ENCODE peak calls at places on chromosomes 1 and 21, in six cellular contexts. N is fibroblast of lung, S is hepatocyte, E is IMR-90, D is neuronal stem cell, B is HepG2. K is an unnamed sample.

GRCh38 chr21:35488941-35489340 is 439.8 kb upstream of the RUNX1 start:
- DNase-seq in D (no peak), S (no peak), B (no peak), E (no peak), N (peak), K (no peak)

GRCh38 chr1:57475366-57475765 is 51.5 kb upstream of the DAB1 start:
- DNase-seq in B (no peak), N (no peak), D (no peak), E (no peak), S (no peak), K (no peak)

GRCh38 chr1:99441234-99442095 is 177.2 kb downstream of the PLPPR4 start:
- DNase-seq in B (no peak), S (peak), N (peak), E (peak), D (no peak), K (peak)

GRCh38 chr21:18041012-18041411 is 203.6 kb upstream of the CHODL start:
- DNase-seq in E (no peak), N (no peak), S (peak), D (no peak), B (peak), K (no peak)

GRCh38 chr21:17585875-17586450 is 26.7 kb downstream of the BTG3 start:
- DNase-seq in D (peak), E (peak), B (peak), S (peak), N (peak), K (peak)

GRCh38 chr21:31991356-31992331 is 118.8 kb downstream of the HUNK start:
- DNase-seq in B (no peak), D (no peak), S (no peak), N (no peak), E (no peak), K (no peak)

GRCh38 chr1:169193191-169193850 is 86.8 kb downstream of the ATP1B1 start:
- DNase-seq in S (peak), D (no peak), B (no peak), E (peak), N (peak), K (no peak)

GRCh38 chr1:30919025-30919881 is 10.7 kb upstream of the SDC3 start:
- DNase-seq in S (peak), N (peak), D (no peak), B (no peak), E (peak), K (no peak)

GRCh38 chr1:14173598-14173997 is 424.9 kb upstream of the KAZN start:
- DNase-seq in D (no peak), E (no peak), B (no peak), N (no peak), S (no peak), K (no peak)

GRCh38 chr1:94265011-94265422 is 27.6 kb upstream of the ARHGAP29 start:
- DNase-seq in N (no peak), S (no peak), B (no peak), E (no peak), D (no peak), K (no peak)

GRCh38 chr1:89957063-89957462 is 37.8 kb upstream of the ZNF326 start:
- DNase-seq in B (peak), D (no peak), N (no peak), S (no peak), E (no peak), K (no peak)

GRCh38 chr1:218686258-218686657 is 341.1 kb downstream of the TGFB2 start:
- DNase-seq in B (no peak), S (no peak), N (peak), E (peak), D (no peak), K (peak)

GRCh38 chr1:33365560-33365997 is 44.7 kb upstream of the A3GALT2 start:
- DNase-seq in N (peak), B (no peak), E (peak), S (no peak), D (no peak), K (no peak)

GRCh38 chr1:93579891-93580290 is 101.7 kb downstream of the BCAR3 start:
- DNase-seq in D (no peak), S (peak), B (peak), E (peak), N (peak), K (peak)

GRCh38 chr21:21624674-21625073 is 626.5 kb downstream of the NCAM2 start:
- DNase-seq in B (no peak), N (peak), S (no peak), E (peak), D (no peak), K (no peak)

GRCh38 chr1:88434836-88435235 is 249.2 kb upstream of the PKN2 start:
- DNase-seq in S (no peak), E (no peak), N (no peak), B (no peak), D (no peak), K (no peak)

GRCh38 chr1:170483041-170483440 is 48.9 kb upstream of the GORAB start:
- DNase-seq in B (no peak), D (no peak), N (no peak), S (no peak), E (no peak), K (peak)

GRCh38 chr1:234613992-234614584 is 4.1 kb upstream of the IRF2BP2 start:
- DNase-seq in N (peak), S (no peak), B (no peak), E (no peak), D (no peak), K (no peak)

GRCh38 chr1:3930282-3930681 is 30.2 kb upstream of the C1orf174 start:
- DNase-seq in S (no peak), E (no peak), N (no peak), D (no peak), B (no peak), K (no peak)

GRCh38 chr1:83742446-83742845 is 256.5 kb downstream of the TTLL7 start:
- DNase-seq in N (no peak), S (no peak), D (no peak), B (no peak), E (no peak), K (no peak)

GRCh38 chr1:91555821-91556531 is 55.3 kb downstream of the CDC7 start:
- DNase-seq in E (peak), S (peak), B (no peak), D (no peak), N (peak), K (peak)

GRCh38 chr21:37915516-37915915 is 741 bp downstream of the KCNJ6 start:
- DNase-seq in D (no peak), E (no peak), N (no peak), B (no peak), S (peak), K (no peak)

GRCh38 chr1:244394851-244395765 is 56.6 kb downstream of the ADSS2 start:
- DNase-seq in E (no peak), N (no peak), S (no peak), D (no peak), B (no peak), K (no peak)

GRCh38 chr1:30778156-30778978 is 20.8 kb upstream of the LAPTM5 start:
- DNase-seq in B (no peak), N (peak), D (no peak), E (peak), S (peak), K (peak)

GRCh38 chr21:36079010-36079649 is 9.3 kb downstream of the CBR1 start:
- DNase-seq in B (no peak), E (no peak), S (no peak), N (no peak), D (no peak), K (no peak)

GRCh38 chr1:2134604-2135307 is 59.8 kb downstream of the FAAP20 start:
- DNase-seq in N (no peak), B (peak), S (peak), E (no peak), D (no peak), K (peak)

GRCh38 chr1:185397183-185397582 is 80.1 kb upstream of the IVNS1ABP start:
- DNase-seq in S (no peak), B (no peak), D (no peak), N (no peak), E (no peak), K (no peak)

GRCh38 chr1:183586897-183587296 is 3.4 kb downstream of the NCF2 start:
- DNase-seq in E (no peak), N (no peak), B (no peak), S (no peak), D (no peak), K (no peak)

GRCh38 chr1:91124989-91125417 is 103.2 kb upstream of the ZNF644 start:
- DNase-seq in B (no peak), D (no peak), N (no peak), S (peak), E (no peak), K (no peak)

GRCh38 chr1:234958702-234959649 is 169.7 kb downstream of the TOMM20 start:
- DNase-seq in D (no peak), N (no peak), B (no peak), S (no peak), E (no peak), K (no peak)

GRCh38 chr1:45840704-45841103 is 37.3 kb downstream of the MAST2 start:
- DNase-seq in S (no peak), N (no peak), B (no peak), E (no peak), D (no peak), K (no peak)

GRCh38 chr1:156101880-156102279 is 12.6 kb upstream of the LMNA start:
- DNase-seq in E (no peak), N (no peak), S (no peak), D (no peak), B (no peak), K (no peak)

GRCh38 chr1:156103521-156103947 is 11.0 kb upstream of the LMNA start:
- DNase-seq in D (no peak), E (peak), N (peak), B (no peak), S (no peak), K (peak)

GRCh38 chr1:156104065-156104810 is 10.3 kb upstream of the LMNA start:
- DNase-seq in S (peak), N (peak), B (peak), D (no peak), E (peak), K (peak)

GRCh38 chr1:156104861-156105546 is 9.5 kb upstream of the LMNA start:
- DNase-seq in N (no peak), S (no peak), D (no peak), B (peak), E (peak), K (peak)

GRCh38 chr1:156102634-156103511 is 11.6 kb upstream of the LMNA start:
- DNase-seq in D (no peak), S (no peak), B (peak), N (peak), E (peak), K (peak)
- H3K4me3 ChIP-seq in D (no peak), S (no peak), B (no peak), N (peak), E (no peak), K (peak)

DNA sequence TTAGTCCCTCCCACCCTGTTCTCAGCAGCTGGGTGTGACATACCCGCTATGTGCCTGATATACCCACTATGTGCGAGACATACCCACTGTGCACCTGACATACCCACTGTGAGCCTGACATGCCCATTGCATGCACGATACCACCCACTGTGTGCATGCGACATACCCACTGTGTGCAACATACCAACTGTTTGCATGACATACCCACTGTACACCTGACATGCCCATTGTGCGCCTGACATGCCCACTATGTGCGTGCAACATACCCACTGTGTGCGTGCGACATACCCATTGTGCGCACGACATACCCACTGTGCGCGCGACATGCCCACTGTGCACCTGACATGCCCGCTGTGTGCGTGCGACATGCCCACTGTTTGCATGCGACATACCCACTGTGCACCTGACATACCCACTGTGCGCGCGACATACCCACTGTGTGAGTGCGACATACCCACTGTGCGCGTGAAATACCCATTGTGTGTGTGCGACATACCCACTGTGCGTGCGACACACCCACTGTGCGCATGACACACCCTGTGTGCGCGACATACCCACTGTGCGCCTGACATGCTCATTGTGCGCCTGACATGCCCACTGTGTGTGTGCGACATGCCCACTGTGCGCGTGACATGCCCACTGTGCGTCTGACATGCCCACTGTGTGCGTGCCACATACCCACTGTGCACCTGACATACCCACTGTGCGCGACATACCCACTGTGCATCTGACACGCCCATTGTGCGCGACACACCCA is 2.8 kb upstream of the RRP1 start:
- DNase-seq in D (no peak), S (no peak), B (no peak), E (no peak), N (no peak), K (no peak)
- H2AFZ ChIP-seq in D (no peak), S (no peak), B (no peak), E (peak), N (no peak), K (no peak)

GRCh38 chr1:153262462-153263157 is 3.1 kb downstream of the LORICRIN start:
- DNase-seq in E (no peak), B (no peak), N (no peak), D (no peak), S (no peak), K (no peak)

GRCh38 chr1:153259387-153259786 is at the start of gene LORICRIN:
- DNase-seq in N (no peak), S (no peak), B (no peak), D (no peak), E (no peak), K (no peak)

GRCh38 chr1:153260980-153261792 is 1.7 kb downstream of the LORICRIN start:
- DNase-seq in S (no peak), D (peak), E (no peak), B (no peak), N (peak), K (peak)

GRCh38 chr1:153261793-153262371 is 2.4 kb downstream of the LORICRIN start:
- DNase-seq in E (no peak), S (no peak), N (no peak), D (no peak), B (no peak), K (no peak)

DNA sequence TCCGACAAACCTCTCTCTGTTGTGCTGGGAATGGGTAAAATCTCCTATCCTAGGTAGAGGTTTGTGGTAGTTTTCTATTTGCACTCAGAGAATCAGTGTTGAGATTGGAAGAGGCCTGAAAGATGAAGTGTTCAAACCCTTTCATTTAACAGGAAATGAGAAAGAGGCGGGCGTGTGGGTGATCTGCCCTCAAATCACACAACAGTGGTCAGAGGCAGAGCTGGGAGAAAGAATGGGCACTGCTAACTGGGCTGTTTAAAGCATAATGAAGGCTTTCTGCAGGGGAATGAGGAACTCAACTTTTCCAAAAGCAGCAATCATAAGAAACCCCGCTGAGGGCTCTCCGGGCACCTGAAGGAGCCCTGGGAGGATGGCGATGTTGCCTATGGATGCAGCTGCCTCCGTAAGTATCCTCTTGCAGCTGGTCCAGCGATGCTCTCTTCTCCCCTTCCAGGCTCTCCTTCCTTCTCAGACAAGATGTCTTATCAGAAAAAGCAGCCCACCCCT is 1.0 kb downstream of the LORICRIN start:
- DNase-seq in E (no peak), B (no peak), S (no peak), N (peak), D (no peak), K (no peak)
- H3K4me3 ChIP-seq in E (no peak), B (no peak), S (no peak), N (no peak), D (peak), K (no peak)

DNA sequence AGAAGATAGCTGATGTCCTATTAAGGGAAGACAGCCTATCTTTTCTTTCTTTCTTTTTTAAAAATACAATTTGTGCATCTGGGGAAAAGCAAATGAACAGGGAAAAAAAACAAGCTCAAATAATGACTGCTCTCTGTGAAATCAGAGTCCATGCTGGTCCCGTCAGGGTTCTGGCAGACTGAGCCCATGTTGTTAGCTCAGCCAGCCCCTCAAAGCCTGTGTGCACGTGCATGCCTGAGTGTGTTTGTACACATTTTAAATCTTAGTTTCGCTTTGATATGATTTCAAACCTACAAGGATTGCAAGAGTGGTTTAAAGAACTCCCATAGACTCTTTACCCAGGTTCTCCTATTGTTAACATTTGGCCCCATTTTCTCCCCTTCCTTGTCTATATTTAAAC is 231.8 kb upstream of the GREM2 start:
- DNase-seq in S (no peak), D (no peak), N (no peak), B (no peak), E (no peak), K (no peak)
- H2AFZ ChIP-seq in S (no peak), D (no peak), N (no peak), B (no peak), E (peak), K (peak)

DNA sequence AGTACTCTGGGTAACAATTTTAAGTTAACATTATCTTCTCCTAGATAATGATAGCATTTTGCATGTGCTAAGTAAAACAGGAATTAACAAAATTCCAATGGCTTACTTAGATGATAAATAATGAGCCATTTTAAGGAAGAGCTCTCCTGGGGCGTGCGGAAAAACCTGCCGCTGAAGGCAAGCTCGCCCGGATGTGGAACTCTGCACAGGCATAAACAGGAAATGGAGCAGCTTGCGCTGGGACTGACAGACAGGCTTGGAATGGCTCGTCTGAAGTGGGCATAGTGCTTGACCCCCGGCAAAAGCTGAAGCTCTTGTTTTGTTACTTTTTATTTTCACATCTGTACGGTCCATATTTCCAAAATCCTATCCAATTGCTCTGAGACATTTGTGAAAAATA is 169.2 kb downstream of the ZNF281 start:
- DNase-seq in N (no peak), B (no peak), S (no peak), D (no peak), E (peak), K (no peak)
- H3K4me3 ChIP-seq in N (no peak), B (no peak), S (no peak), D (no peak), E (no peak), K (peak)

DNA sequence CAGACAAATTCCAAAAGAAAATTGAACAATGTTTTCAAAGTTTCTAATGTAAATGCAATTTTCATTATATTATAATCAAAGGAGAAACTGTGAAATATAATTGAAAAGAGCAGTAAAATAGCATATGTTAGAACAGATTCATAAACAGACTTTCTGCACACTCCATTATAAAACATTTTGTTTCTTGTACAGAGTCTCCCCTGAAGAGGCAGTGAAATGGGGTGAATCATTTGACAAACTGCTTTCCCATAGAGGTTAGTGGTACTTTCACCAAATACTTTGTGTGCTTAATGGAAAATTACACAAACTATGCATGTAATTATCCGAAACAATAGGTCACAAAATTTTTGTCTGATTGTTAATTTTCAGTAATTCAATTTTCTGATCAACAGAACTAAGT is 1.9 kb downstream of the RGS18 start:
- DNase-seq in E (peak), D (no peak), N (peak), B (no peak), S (no peak), K (no peak)
- H2AFZ ChIP-seq in E (no peak), D (no peak), N (no peak), B (no peak), S (no peak), K (no peak)